ENCODE peak calls at places on chromosomes 16 and 17, in five cellular contexts. E is HepG2, I is K562, H is H1, D is GM12878. M is an unnamed sample.

GRCh38 chr17:6170349-6170748 is 100.2 kb downstream of the WSCD1 start:
- DNase-seq in E (no peak), I (no peak), H (no peak), D (no peak), M (no peak)

GRCh38 chr16:24821129-24821528 is 24.6 kb upstream of the SLC5A11 start:
- DNase-seq in E (no peak), I (no peak), H (no peak), D (no peak), M (no peak)

GRCh38 chr16:50741225-50741807 is 570 bp upstream of the CYLD start:
- DNase-seq in E (no peak), I (no peak), H (no peak), D (no peak), M (no peak)

GRCh38 chr17:16286947-16287562 is 66.2 kb downstream of the CENPV start:
- DNase-seq in E (no peak), I (no peak), H (peak), D (peak), M (no peak)

GRCh38 chr16:85637808-85638186 is 24.7 kb downstream of the GSE1 start:
- DNase-seq in E (no peak), I (no peak), H (no peak), D (no peak), M (no peak)

GRCh38 chr17:12097326-12097725 is 76.6 kb downstream of the MAP2K4 start:
- DNase-seq in E (no peak), I (no peak), H (no peak), D (no peak), M (no peak)

GRCh38 chr17:18921912-18922451 is 30.0 kb upstream of the SLC5A10 start:
- DNase-seq in E (no peak), I (no peak), H (no peak), D (peak), M (no peak)

GRCh38 chr16:59632266-59632855 is 898.2 kb upstream of the GOT2 start:
- DNase-seq in E (no peak), I (no peak), H (no peak), D (no peak), M (no peak)

GRCh38 chr17:28973414-28973813 is 22.1 kb upstream of the PHF12 start:
- DNase-seq in E (no peak), I (no peak), H (no peak), D (no peak), M (peak)

GRCh38 chr17:9728564-9728963 is 62.8 kb downstream of the DHRS7C start:
- DNase-seq in E (no peak), I (no peak), H (no peak), D (no peak), M (no peak)

GRCh38 chr16:8866118-8866883 is 2.5 kb downstream of the CARHSP1 start:
- DNase-seq in E (peak), I (no peak), H (peak), D (no peak), M (peak)

GRCh38 chr16:57591870-57592485 is 36.5 kb upstream of the ADGRG1 start:
- DNase-seq in E (no peak), I (no peak), H (no peak), D (no peak), M (no peak)

GRCh38 chr16:27424772-27425498 is 23.0 kb downstream of the IL21R start:
- DNase-seq in E (no peak), I (no peak), H (no peak), D (no peak), M (no peak)

GRCh38 chr17:19534562-19535149 is 1.0 kb downstream of the SLC47A1 start:
- DNase-seq in E (no peak), I (no peak), H (no peak), D (no peak), M (no peak)

GRCh38 chr17:9937164-9937835 is 32.2 kb upstream of the RCVRN start:
- DNase-seq in E (no peak), I (no peak), H (no peak), D (no peak), M (no peak)

GRCh38 chr16:26521626-26522025 is 545.1 kb upstream of the C16orf82 start:
- DNase-seq in E (no peak), I (no peak), H (no peak), D (no peak), M (no peak)

GRCh38 chr17:75262112-75262606 is 480 bp downstream of the MRPS7 start:
- DNase-seq in E (peak), I (no peak), H (no peak), D (no peak), M (no peak)

GRCh38 chr17:38663125-38663751 is 11.5 kb downstream of the EPOP start:
- DNase-seq in E (peak), I (peak), H (peak), D (no peak), M (peak)

GRCh38 chr16:9072806-9073341 is 18.6 kb upstream of the HAPSTR1 start:
- DNase-seq in E (no peak), I (no peak), H (no peak), D (peak), M (no peak)

GRCh38 chr17:32998111-32998892 is 6.7 kb downstream of the SPACA3 start:
- DNase-seq in E (peak), I (peak), H (peak), D (no peak), M (peak)

GRCh38 chr17:69523252-69523861 is 108.9 kb downstream of the MAP2K6 start:
- DNase-seq in E (peak), I (peak), H (no peak), D (peak), M (peak)

GRCh38 chr17:72142614-72143013 is 21.8 kb downstream of the SOX9 start:
- DNase-seq in E (no peak), I (no peak), H (no peak), D (no peak), M (no peak)

GRCh38 chr17:8923762-8924161 is 41.7 kb downstream of the PIK3R5 start:
- DNase-seq in E (no peak), I (no peak), H (no peak), D (no peak), M (no peak)

GRCh38 chr17:2547176-2547575 is 35.5 kb upstream of the METTL16 start:
- DNase-seq in E (peak), I (no peak), H (no peak), D (no peak), M (peak)

GRCh38 chr17:57574040-57574513 is 171.0 kb downstream of the CCDC182 start:
- DNase-seq in E (no peak), I (no peak), H (no peak), D (no peak), M (no peak)

GRCh38 chr17:14323522-14323981 is 22.7 kb downstream of the HS3ST3B1 start:
- DNase-seq in E (no peak), I (peak), H (no peak), D (no peak), M (no peak)

GRCh38 chr17:8151641-8152111 is 528 bp downstream of the PER1 start:
- DNase-seq in E (no peak), I (no peak), H (no peak), D (no peak), M (no peak)

GRCh38 chr16:11390573-11391495 is 45.6 kb downstream of the RMI2 start:
- DNase-seq in E (no peak), I (no peak), H (no peak), D (no peak), M (peak)

GRCh38 chr17:27353469-27354050 is 59.6 kb downstream of the WSB1 start:
- DNase-seq in E (peak), I (peak), H (peak), D (peak), M (peak)

GRCh38 chr17:27354051-27354490 is 60.2 kb downstream of the WSB1 start:
- DNase-seq in E (no peak), I (peak), H (no peak), D (no peak), M (no peak)

GRCh38 chr17:27352481-27353460 is 58.9 kb downstream of the WSB1 start:
- DNase-seq in E (no peak), I (no peak), H (no peak), D (no peak), M (no peak)

GRCh38 chr17:27349540-27350021 is 55.7 kb downstream of the WSB1 start:
- DNase-seq in E (no peak), I (no peak), H (no peak), D (no peak), M (no peak)

DNA sequence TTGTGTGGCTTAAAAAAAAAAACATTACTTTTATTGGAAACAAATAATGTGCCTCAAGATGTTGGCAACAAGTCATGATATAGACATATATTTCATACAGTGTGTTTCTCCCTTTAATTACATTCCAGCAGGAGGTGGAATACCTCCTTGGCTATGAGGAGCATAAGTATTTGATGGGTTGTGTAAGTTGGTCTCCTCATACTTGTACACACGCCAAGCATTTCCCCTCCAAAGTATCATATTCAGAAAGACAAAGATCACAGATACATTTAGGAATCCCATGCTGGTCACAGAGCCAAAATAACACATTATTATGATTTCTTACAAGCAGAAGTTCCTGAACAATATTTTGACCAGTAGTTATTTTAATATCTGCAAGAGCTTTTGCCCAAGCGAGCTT is 57.8 kb downstream of the WSB1 start:
- DNase-seq in E (no peak), I (no peak), H (no peak), D (no peak), M (no peak)
- TF ChIP-seq SIN3A in E (no peak), I (no peak), H (no peak), D (no peak), M (no peak)

GRCh38 chr16:30892670-30893069 is 1.2 kb downstream of the BCL7C start:
- DNase-seq in E (no peak), I (no peak), H (no peak), D (no peak), M (no peak)

GRCh38 chr16:30894540-30895368 is 877 bp upstream of the BCL7C start:
- DNase-seq in E (no peak), I (no peak), H (no peak), D (no peak), M (no peak)

GRCh38 chr16:30895592-30896202 is 717 bp upstream of the CTF1 start:
- DNase-seq in E (no peak), I (peak), H (no peak), D (no peak), M (no peak)

GRCh38 chr16:30893082-30893743 is 664 bp downstream of the BCL7C start:
- DNase-seq in E (no peak), I (peak), H (peak), D (no peak), M (peak)

DNA sequence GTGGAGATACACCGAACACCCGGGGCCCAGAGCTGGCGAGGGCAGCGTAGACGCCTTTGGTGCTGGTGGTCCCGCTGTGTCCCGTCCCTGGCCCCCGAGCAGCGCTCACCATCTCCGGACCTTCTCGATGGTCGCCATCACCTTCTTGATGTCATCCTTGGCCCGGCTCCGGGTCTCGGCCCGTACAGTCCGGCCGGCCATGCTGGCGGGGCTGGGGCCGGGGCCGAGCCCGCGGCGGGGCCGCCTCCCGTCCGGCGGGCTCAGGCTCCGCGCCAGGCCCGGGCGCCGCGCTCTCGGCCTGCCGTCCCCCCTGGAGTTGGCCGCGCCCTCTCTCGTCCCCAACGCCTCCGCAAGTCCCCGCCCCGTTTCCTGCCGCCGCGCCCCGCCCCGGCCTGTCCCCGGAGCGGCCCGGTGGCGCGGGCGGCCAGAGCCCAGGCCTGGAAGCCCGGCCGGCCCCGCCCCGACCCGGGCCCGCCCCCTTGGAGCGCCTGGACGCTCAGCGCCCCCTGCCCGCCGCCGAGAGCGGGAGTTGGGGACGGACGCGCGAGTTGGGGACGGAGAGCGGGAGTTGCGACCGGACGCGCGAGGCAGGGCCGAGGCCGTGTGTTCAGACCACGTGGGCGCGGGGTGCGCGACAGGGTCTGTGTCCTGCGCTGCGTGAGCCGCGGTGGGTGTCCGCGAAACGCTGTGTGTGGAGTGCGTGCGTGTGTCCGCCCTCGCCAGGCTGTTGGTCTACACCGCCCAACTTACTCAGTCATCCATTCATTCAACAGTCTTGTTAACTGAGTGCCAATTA is at the start of gene BCL7C:
- DNase-seq in E (peak), I (peak), H (peak), D (no peak), M (peak)
- TF ChIP-seq CHD2 in E (peak), I (peak), H (peak), D (peak), M (peak)

GRCh38 chr17:4937553-4937952 is 2.3 kb downstream of the SLC25A11 start:
- DNase-seq in E (no peak), I (no peak), H (no peak), D (no peak), M (no peak)
- TF ChIP-seq SIN3A in E (no peak), I (no peak), H (no peak), D (no peak), M (no peak)

GRCh38 chr17:81294512-81295030 is 536 bp downstream of the SLC38A10 start:
- DNase-seq in E (no peak), I (peak), H (no peak), D (no peak), M (peak)
- TF ChIP-seq CHD2 in E (no peak), I (no peak), H (no peak), D (no peak), M (no peak)

GRCh38 chr17:49989518-49989880 is 5.5 kb downstream of the DLX3 start:
- DNase-seq in E (no peak), I (no peak), H (peak), D (no peak), M (peak)

GRCh38 chr17:49992191-49992932 is 2.7 kb downstream of the DLX3 start:
- DNase-seq in E (no peak), I (no peak), H (peak), D (no peak), M (peak)

GRCh38 chr17:49991409-49991808 is 3.6 kb downstream of the DLX3 start:
- DNase-seq in E (no peak), I (no peak), H (peak), D (no peak), M (no peak)

GRCh38 chr17:49992933-49993422 is 2.0 kb downstream of the DLX3 start:
- DNase-seq in E (no peak), I (no peak), H (no peak), D (no peak), M (peak)

GRCh38 chr17:49990921-49991320 is 4.1 kb downstream of the DLX3 start:
- DNase-seq in E (no peak), I (no peak), H (peak), D (no peak), M (peak)
- TF ChIP-seq SIN3A in E (no peak), I (no peak), H (no peak), D (no peak), M (no peak)

M was measured in SK-N-SH.